ENCODE peak calls at places on chromosomes 6 and 20, in eight cellular contexts. A is effector memory CD4-positive, alpha-beta T cell; D is H9; M is left ventricle myocardium inferior; Y is aorta; K is tibial nerve; S is heart right ventricle; G is CD8-positive, alpha-beta T cell. T is an unnamed sample.

GRCh38 chr20:46933150-46933549 is 38.5 kb downstream of the EYA2 start:
- DNase-seq in D (no peak), A (no peak), G (no peak), Y (no peak), S (no peak), M (no peak), K (no peak), T (no peak)

GRCh38 chr6:85449388-85449817 is 480 bp upstream of the NT5E start:
- DNase-seq in D (peak; percentile 47), K (peak; percentile 49), Y (peak; percentile 55), G (peak; percentile 30), M (no peak), S (no peak), A (no peak), T (no peak)

GRCh38 chr20:2108987-2109386 is 7.4 kb downstream of the STK35 start:
- DNase-seq in S (no peak), K (no peak), A (no peak), G (no peak), M (no peak), D (no peak), Y (no peak), T (no peak)

GRCh38 chr20:53579581-53580375 is 13.9 kb downstream of the ZNF217 start:
- DNase-seq in S (no peak), M (no peak), A (no peak), Y (no peak), D (no peak), K (no peak), G (no peak), T (peak; percentile 43)

GRCh38 chr6:162177733-162178132 is 549.8 kb downstream of the PRKN start:
- DNase-seq in K (no peak), G (no peak), A (no peak), Y (no peak), M (no peak), S (no peak), D (peak; percentile 45), T (no peak)

GRCh38 chr20:19784511-19785172 is 26.6 kb downstream of the RIN2 start:
- DNase-seq in M (peak; percentile 53), S (peak; percentile 31), D (peak; percentile 47), K (peak; percentile 79), A (no peak), Y (peak; percentile 70), G (no peak), T (no peak)

GRCh38 chr6:36963451-36964290 is 9.1 kb downstream of the PI16 start:
- DNase-seq in M (no peak), K (no peak), A (no peak), G (no peak), Y (no peak), D (peak; percentile 63), S (no peak), T (peak; percentile 44)

GRCh38 chr20:53708129-53708968 is 114.7 kb upstream of the ZNF217 start:
- DNase-seq in Y (no peak), D (no peak), G (no peak), A (no peak), K (no peak), M (no peak), S (no peak), T (peak; percentile 17)

GRCh38 chr6:70086806-70087205 is 216.1 kb downstream of the COL9A1 start:
- DNase-seq in A (no peak), G (no peak), Y (no peak), S (no peak), D (no peak), M (no peak), K (no peak), T (no peak)

GRCh38 chr20:55160022-55160421 is 684.6 kb downstream of the DOK5 start:
- DNase-seq in G (no peak), S (no peak), Y (no peak), K (no peak), M (no peak), D (no peak), A (no peak), T (no peak)

GRCh38 chr6:6856538-6857523 is 250.9 kb upstream of the RREB1 start:
- DNase-seq in A (no peak), Y (peak; percentile 78), M (peak; percentile 57), K (peak; percentile 68), D (peak; percentile 57), G (no peak), S (peak; percentile 65), T (peak; percentile 36)

GRCh38 chr20:51500311-51500710 is 42.2 kb downstream of the NFATC2 start:
- DNase-seq in G (peak; percentile 38), A (peak; percentile 40), M (no peak), S (no peak), D (no peak), K (no peak), Y (no peak), T (peak; percentile 38)

GRCh38 chr6:75283907-75284284 is 696 bp downstream of the TMEM30A start:
- DNase-seq in Y (no peak), D (no peak), M (no peak), S (no peak), A (no peak), K (no peak), G (no peak), T (no peak)

GRCh38 chr6:135269399-135270005 is 88.4 kb downstream of the MYB start:
- DNase-seq in D (no peak), Y (no peak), A (no peak), K (no peak), S (no peak), M (no peak), G (no peak), T (no peak)

GRCh38 chr6:52545050-52545843 is 31.6 kb downstream of the TRAM2 start:
- DNase-seq in G (no peak), Y (no peak), S (no peak), D (no peak), M (no peak), A (no peak), K (no peak), T (no peak)

GRCh38 chr6:52546192-52546591 is 30.7 kb downstream of the TRAM2 start:
- DNase-seq in M (no peak), S (no peak), D (no peak), A (no peak), G (no peak), Y (no peak), K (no peak), T (no peak)

GRCh38 chr6:52547647-52548352 is 29.1 kb downstream of the TRAM2 start:
- DNase-seq in M (no peak), D (no peak), G (no peak), A (no peak), Y (peak; percentile 55), K (no peak), S (no peak), T (no peak)

GRCh38 chr6:52545844-52546119 is 31.1 kb downstream of the TRAM2 start:
- DNase-seq in G (no peak), A (no peak), D (no peak), S (no peak), M (no peak), Y (no peak), K (no peak), T (no peak)

DNA sequence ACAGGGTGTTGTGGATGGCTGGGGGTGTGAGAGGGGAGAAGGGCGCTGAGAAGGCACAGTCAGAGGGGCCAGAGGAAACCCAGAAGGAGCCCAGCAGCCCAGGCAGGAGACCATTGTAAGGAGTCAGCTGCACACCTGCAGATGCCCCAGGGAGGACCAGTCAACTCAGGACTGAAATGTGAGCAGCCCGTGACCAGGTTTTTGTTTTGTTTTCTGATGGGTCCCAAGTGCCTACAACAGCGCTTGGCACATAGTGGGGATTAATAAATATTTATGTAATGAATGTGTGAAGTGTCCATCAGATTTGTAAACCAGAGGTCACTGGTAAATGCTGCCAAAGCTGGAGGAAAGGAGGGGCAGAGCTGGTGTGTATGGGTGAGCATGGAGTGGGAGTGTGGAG is 30.2 kb downstream of the TRAM2 start:
- DNase-seq in G (no peak), A (no peak), M (no peak), S (no peak), K (no peak), Y (no peak), D (no peak), T (no peak)
- H3K4me1 ChIP-seq in G (no peaks in the 10 kb centered on the region), A (no peaks in the 10 kb centered on the region), M (peaks cover 88% of the 10 kb centered on the region), S (peaks cover 91% of the 10 kb centered on the region), K (peaks cover 36% of the 10 kb centered on the region), Y (peaks cover 7% of the 10 kb centered on the region), D (peaks cover 12% of the 10 kb centered on the region), T (no peaks in the 10 kb centered on the region)

GRCh38 chr20:49284818-49285217 is 7.0 kb upstream of the ZNFX1 start:
- DNase-seq in A (no peak), K (no peak), Y (no peak), S (no peak), G (no peak), D (no peak), M (no peak), T (no peak)
- H3K27ac ChIP-seq in A (no peak overlapping the region), K (no peak overlapping the region), Y (no peak overlapping the region), S (no peak overlapping the region), G (no peak overlapping the region), D (no peak overlapping the region), M (no peak overlapping the region), T (no peak overlapping the region)

GRCh38 chr20:49412254-49412653 is 70.2 kb downstream of the KCNB1 start:
- DNase-seq in K (no peak), A (no peak), G (no peak), M (no peak), S (no peak), Y (no peak), D (no peak), T (no peak)

GRCh38 chr20:49412953-49413352 is 69.5 kb downstream of the KCNB1 start:
- DNase-seq in G (no peak), D (no peak), S (no peak), M (no peak), K (no peak), Y (no peak), A (no peak), T (no peak)

GRCh38 chr20:49415664-49416044 is 66.8 kb downstream of the KCNB1 start:
- DNase-seq in D (no peak), A (no peak), M (no peak), K (no peak), G (no peak), S (no peak), Y (no peak), T (no peak)

GRCh38 chr20:49413677-49414076 is 68.8 kb downstream of the KCNB1 start:
- DNase-seq in D (no peak), Y (no peak), M (no peak), K (no peak), A (no peak), S (no peak), G (no peak), T (no peak)

DNA sequence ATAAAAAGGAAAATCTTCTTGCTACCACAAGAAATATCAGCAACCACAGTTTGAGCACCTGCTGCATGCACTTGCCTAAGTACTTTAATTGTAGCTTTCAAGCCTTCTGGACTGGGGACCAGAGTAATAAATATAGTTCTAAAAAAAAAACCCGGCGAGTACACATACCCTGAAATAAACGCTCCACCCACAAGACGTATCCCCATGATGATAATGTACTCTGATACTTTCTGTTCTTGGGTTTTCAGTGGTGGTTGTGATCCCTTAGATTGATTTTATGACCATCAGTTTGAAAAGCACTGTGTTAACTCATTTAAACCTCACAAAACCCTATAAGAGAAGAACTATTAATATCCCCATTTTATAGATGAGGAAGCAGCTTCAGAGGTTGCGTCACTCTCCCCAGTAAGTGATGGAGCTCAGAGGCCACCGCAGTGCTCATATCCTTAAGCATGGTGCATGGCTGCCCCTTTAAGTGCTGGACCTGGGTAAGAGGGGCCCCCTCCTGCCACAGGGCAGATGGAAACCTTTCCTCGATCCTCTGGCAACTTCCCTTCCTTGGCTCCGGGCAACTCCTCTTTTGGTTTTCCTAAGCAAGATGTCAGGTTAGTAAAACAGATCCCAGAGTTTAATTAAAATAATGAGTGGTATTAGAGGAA is 67.3 kb downstream of the KCNB1 start:
- DNase-seq in M (no peak), Y (no peak), D (no peak), S (no peak), A (no peak), K (no peak), G (no peak), T (no peak)
- H3K4me1 ChIP-seq in M (peaks cover 15% of the 10 kb centered on the region), Y (no peaks in the 10 kb centered on the region), D (no peaks in the 10 kb centered on the region), S (peaks cover 8% of the 10 kb centered on the region), A (no peaks in the 10 kb centered on the region), K (no peaks in the 10 kb centered on the region), G (no peaks in the 10 kb centered on the region), T (no peaks in the 10 kb centered on the region)

GRCh38 chr20:36445847-36446246 is 95.5 kb upstream of the MYL9 start:
- DNase-seq in Y (no peak), D (no peak), A (no peak), S (no peak), K (no peak), G (no peak), M (no peak), T (no peak)
- H3K27ac ChIP-seq in Y (no peak overlapping the region), D (no peak overlapping the region), A (no peak overlapping the region), S (no peak overlapping the region), K (no peak overlapping the region), G (no peak overlapping the region), M (no peak overlapping the region), T (no peak overlapping the region)

T was measured in naive thymus-derived CD4-positive, alpha-beta T cell.